ENCODE peak calls at places on chromosomes 3 and 15, in six cellular contexts. O is IMR-90, H is neuronal stem cell, Y is H9, A is mesenchymal stem cell, C is trophoblast cell. W is an unnamed sample.

GRCh38 chr3:50238549-50239026 is 2.6 kb downstream of the GNAI2 start:
- DNase-seq in O (no peak), H (no peak), Y (no peak), A (no peak), C (no peak), W (no peak)

GRCh38 chr15:67998599-67999122 is 55.5 kb upstream of the PIAS1 start:
- DNase-seq in O (peak), H (no peak), Y (no peak), A (peak), C (peak), W (no peak)

GRCh38 chr15:96896766-96897165 is 566.3 kb downstream of the NR2F2 start:
- DNase-seq in O (no peak), H (no peak), Y (no peak), A (no peak), C (no peak), W (no peak)

GRCh38 chr3:160016972-160017371 is 28.3 kb downstream of the IL12A start:
- DNase-seq in O (peak), H (no peak), Y (no peak), A (peak), C (no peak), W (no peak)

GRCh38 chr15:73994912-73995622 is 551 bp downstream of the PML start:
- DNase-seq in O (no peak), H (no peak), Y (no peak), A (peak), C (peak), W (no peak)

GRCh38 chr15:62594017-62594416 is 428.9 kb upstream of the C2CD4B start:
- DNase-seq in O (no peak), H (no peak), Y (no peak), A (peak), C (no peak), W (no peak)

GRCh38 chr3:52176188-52176752 is 21.7 kb upstream of the ALAS1 start:
- DNase-seq in O (no peak), H (no peak), Y (no peak), A (no peak), C (no peak), W (no peak)

GRCh38 chr15:36407647-36408046 is 171.8 kb upstream of the CDIN1 start:
- DNase-seq in O (peak), H (no peak), Y (no peak), A (peak), C (no peak), W (no peak)

GRCh38 chr15:43370975-43371974 is at the start of the genes TUBGCP4 and ZSCAN29:
- DNase-seq in O (peak), H (peak), Y (peak), A (peak), C (peak), W (peak)

GRCh38 chr3:151639096-151639740 is 94.5 kb upstream of the AADACL2 start:
- DNase-seq in O (no peak), H (no peak), Y (no peak), A (no peak), C (no peak), W (no peak)

GRCh38 chr3:194945508-194945907 is 259.8 kb downstream of the FAM43A start:
- DNase-seq in O (no peak), H (no peak), Y (no peak), A (no peak), C (no peak), W (no peak)

GRCh38 chr15:72050700-72051099 is 67.2 kb downstream of the MYO9A start:
- DNase-seq in O (no peak), H (no peak), Y (no peak), A (no peak), C (peak), W (no peak)

GRCh38 chr3:157353657-157354056 is 83.0 kb upstream of the PTX3 start:
- DNase-seq in O (no peak), H (no peak), Y (no peak), A (no peak), C (peak), W (no peak)

GRCh38 chr3:150083653-150084037 is 113.0 kb upstream of the PFN2 start:
- DNase-seq in O (peak), H (no peak), Y (no peak), A (peak), C (no peak), W (no peak)

GRCh38 chr3:99911433-99911832 is 93.8 kb downstream of the CMSS1 start:
- DNase-seq in O (no peak), H (no peak), Y (no peak), A (no peak), C (no peak), W (no peak)

GRCh38 chr3:149199474-149199873 is 22.2 kb downstream of the CP start:
- DNase-seq in O (peak), H (no peak), Y (no peak), A (peak), C (no peak), W (no peak)

GRCh38 chr3:3333571-3333970 is 154.1 kb upstream of the CRBN start:
- DNase-seq in O (no peak), H (no peak), Y (no peak), A (no peak), C (no peak), W (no peak)

GRCh38 chr3:108271626-108272025 is 24.7 kb upstream of the HHLA2 start:
- DNase-seq in O (no peak), H (no peak), Y (no peak), A (no peak), C (no peak), W (no peak)

GRCh38 chr3:100500320-100500880 is 8.0 kb downstream of the TMEM45A start:
- DNase-seq in O (no peak), H (no peak), Y (no peak), A (no peak), C (no peak), W (no peak)

GRCh38 chr3:22939349-22939748 is 263.8 kb upstream of the UBE2E2 start:
- DNase-seq in O (peak), H (no peak), Y (no peak), A (no peak), C (no peak), W (no peak)

GRCh38 chr3:430186-430585 is 233.6 kb downstream of the CHL1 start:
- DNase-seq in O (no peak), H (no peak), Y (no peak), A (no peak), C (peak), W (no peak)

GRCh38 chr3:110533089-110533488 is 538.5 kb upstream of the NECTIN3 start:
- DNase-seq in O (peak), H (no peak), Y (no peak), A (no peak), C (no peak), W (no peak)

GRCh38 chr3:176937546-176937945 is 259.7 kb downstream of the TBL1XR1 start:
- DNase-seq in O (peak), H (no peak), Y (no peak), A (no peak), C (no peak), W (no peak)

GRCh38 chr3:32540899-32541298 is 29.8 kb downstream of the DYNC1LI1 start:
- DNase-seq in O (no peak), H (no peak), Y (no peak), A (no peak), C (no peak), W (no peak)

GRCh38 chr3:52372822-52373504 is 56.8 kb downstream of the DNAH1 start:
- DNase-seq in O (no peak), H (peak), Y (peak), A (no peak), C (no peak), W (peak)

GRCh38 chr15:76986743-76987142 is 8.2 kb upstream of the PSTPIP1 start:
- DNase-seq in O (no peak), H (no peak), Y (no peak), A (no peak), C (no peak), W (no peak)

GRCh38 chr3:52651592-52651991 is 34.1 kb downstream of the PBRM1 start:
- DNase-seq in O (no peak), H (no peak), Y (no peak), A (no peak), C (no peak), W (no peak)

GRCh38 chr3:11522398-11522715 is 121.4 kb downstream of the VGLL4 start:
- DNase-seq in O (peak), H (no peak), Y (no peak), A (peak), C (peak), W (no peak)

GRCh38 chr3:147157629-147158028 is 248.7 kb downstream of the ZIC4 start:
- DNase-seq in O (no peak), H (no peak), Y (no peak), A (no peak), C (no peak), W (no peak)

GRCh38 chr15:64356443-64357040 is 569 bp upstream of the CSNK1G1 start:
- DNase-seq in O (peak), H (peak), Y (no peak), A (peak), C (peak), W (no peak)

GRCh38 chr3:149371001-149371722 is 6.3 kb downstream of the TM4SF1 start:
- DNase-seq in O (peak), H (no peak), Y (no peak), A (peak), C (peak), W (no peak)

GRCh38 chr3:156161172-156161571 is 40.8 kb downstream of the KCNAB1 start:
- DNase-seq in O (peak), H (no peak), Y (no peak), A (no peak), C (no peak), W (no peak)

GRCh38 chr3:38314767-38315487 is 31.7 kb upstream of the XYLB start:
- DNase-seq in O (no peak), H (no peak), Y (no peak), A (no peak), C (no peak), W (no peak)

GRCh38 chr3:126663750-126664149 is 8.8 kb upstream of the TXNRD3 start:
- DNase-seq in O (no peak), H (no peak), Y (no peak), A (no peak), C (no peak), W (no peak)

GRCh38 chr3:169146112-169146665 is 517.3 kb downstream of the MECOM start:
- DNase-seq in O (peak), H (peak), Y (peak), A (peak), C (peak), W (no peak)

GRCh38 chr3:194871143-194871863 is 185.6 kb downstream of the FAM43A start:
- DNase-seq in O (peak), H (no peak), Y (peak), A (peak), C (peak), W (no peak)

GRCh38 chr15:59570364-59570763 is 41.2 kb upstream of the GCNT3 start:
- DNase-seq in O (no peak), H (no peak), Y (no peak), A (no peak), C (peak), W (no peak)

GRCh38 chr3:187051724-187052364 is 87.5 kb downstream of the RPL39L start:
- DNase-seq in O (no peak), H (no peak), Y (no peak), A (no peak), C (peak), W (no peak)

GRCh38 chr3:106827515-106828213 is 549.6 kb upstream of the CCDC54 start:
- DNase-seq in O (peak), H (no peak), Y (no peak), A (peak), C (peak), W (no peak)

GRCh38 chr3:124816206-124816605 is 71.0 kb downstream of the ITGB5 start:
- DNase-seq in O (no peak), H (no peak), Y (no peak), A (no peak), C (no peak), W (no peak)
- H4K91ac ChIP-seq in O (no peak), H (no peak), Y (no peak), A (no peak), C (no peak), W (no peak)

DNA sequence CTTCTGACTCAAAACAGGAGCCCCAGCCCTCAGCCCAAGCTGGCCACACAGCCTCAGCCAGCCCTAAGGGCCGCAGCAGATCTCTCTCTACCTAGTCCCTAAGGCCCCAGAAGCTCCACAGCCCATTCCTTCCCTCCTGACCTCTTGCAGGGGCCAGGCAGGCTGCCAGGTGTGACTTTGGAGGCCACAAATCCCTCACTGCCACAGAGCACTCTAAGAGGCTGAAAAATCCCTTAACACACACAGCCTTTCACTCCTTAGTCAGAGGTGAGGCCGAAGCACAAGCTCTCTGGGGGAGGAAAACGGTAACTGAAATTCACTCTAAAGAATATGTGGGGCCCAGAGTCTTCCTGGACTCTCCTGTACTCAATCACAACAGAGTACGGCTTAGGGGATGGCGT is 23.3 kb downstream of the LRRC2 start:
- DNase-seq in O (no peak), H (no peak), Y (no peak), A (no peak), C (no peak), W (no peak)
- H4K91ac ChIP-seq in O (peak), H (no peak), Y (no peak), A (no peak), C (peak), W (peak)

GRCh38 chr15:88448991-88449461 is 18.2 kb downstream of the MRPL46 start:
- DNase-seq in O (no peak), H (no peak), Y (no peak), A (no peak), C (no peak), W (no peak)
- H4K91ac ChIP-seq in O (no peak), H (no peak), Y (no peak), A (no peak), C (no peak), W (no peak)

GRCh38 chr3:88742674-88743507 is 364.5 kb upstream of the EPHA3 start:
- DNase-seq in O (no peak), H (no peak), Y (no peak), A (no peak), C (no peak), W (no peak)
- H4K91ac ChIP-seq in O (no peak), H (no peak), Y (no peak), A (no peak), C (no peak), W (no peak)

DNA sequence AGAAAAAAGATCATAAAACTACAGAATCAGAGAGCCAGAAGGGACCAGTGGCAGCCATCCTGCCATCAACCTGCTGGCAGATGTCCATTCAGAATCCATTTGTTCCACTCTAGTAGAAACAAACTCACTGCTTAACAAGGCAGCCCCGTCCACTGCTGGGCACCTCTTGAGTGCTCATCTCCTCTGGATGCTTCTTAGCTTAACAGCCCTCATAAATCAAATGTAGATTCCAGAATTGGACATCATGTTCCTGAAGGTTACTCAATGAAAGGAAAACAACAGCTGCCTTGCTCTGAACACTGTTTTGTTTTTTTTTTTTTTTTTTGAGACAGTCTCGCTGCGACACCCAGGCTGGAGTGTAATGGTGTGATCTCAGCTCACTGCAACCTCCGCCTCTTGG is 37.3 kb downstream of the ABCC5 start:
- DNase-seq in O (no peak), H (no peak), Y (no peak), A (peak), C (no peak), W (no peak)
- H4K91ac ChIP-seq in O (no peak), H (no peak), Y (no peak), A (no peak), C (no peak), W (no peak)

DNA sequence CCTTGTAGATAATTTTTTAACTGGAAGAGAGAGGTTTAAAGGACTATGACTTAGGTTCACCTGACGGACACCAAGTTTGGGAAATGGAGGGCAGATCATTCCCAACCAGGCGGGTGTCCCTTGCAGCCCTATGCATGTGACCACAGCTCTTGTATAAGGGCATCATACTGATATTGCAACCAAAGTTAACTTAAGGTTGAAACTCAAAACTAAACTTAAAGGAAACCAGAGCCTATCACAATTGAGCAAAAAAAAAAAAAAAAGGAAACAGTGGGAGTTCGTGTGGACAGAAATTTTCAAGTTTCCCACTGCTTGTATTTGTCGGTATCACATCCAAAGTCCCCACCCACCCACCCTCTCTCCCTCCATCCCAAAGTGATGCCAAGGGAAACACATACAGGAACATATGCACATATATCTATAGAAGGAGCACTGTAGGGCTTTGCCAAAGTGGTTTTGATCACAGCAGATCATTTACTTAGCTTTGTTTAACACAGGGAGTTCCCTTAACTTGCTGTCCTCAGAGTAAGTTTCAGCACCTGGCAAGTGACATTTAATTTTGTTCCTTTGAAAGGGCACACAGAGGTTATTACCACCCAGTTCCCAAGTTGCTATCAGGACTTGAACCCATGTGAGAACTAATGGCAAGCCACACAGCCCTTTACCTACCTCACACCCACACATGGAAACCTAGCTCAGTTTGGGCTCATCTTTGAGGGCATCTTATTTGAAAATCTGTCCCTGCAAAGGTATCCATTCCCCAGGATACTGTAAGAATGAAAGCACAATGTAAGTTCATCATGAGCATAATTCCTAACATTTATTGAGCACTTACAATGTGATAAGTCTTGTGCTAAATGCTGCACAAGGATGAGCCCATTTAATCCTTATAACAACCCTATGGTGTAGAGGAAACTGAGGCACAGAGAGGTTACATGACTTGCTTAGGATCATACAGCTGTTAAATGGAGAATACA is 204.5 kb upstream of the CMC1 start:
- DNase-seq in O (no peak), H (no peak), Y (no peak), A (no peak), C (no peak), W (no peak)
- H4K91ac ChIP-seq in O (no peak), H (no peak), Y (no peak), A (no peak), C (no peak), W (no peak)

GRCh38 chr3:88712552-88712951 is 394.9 kb upstream of the EPHA3 start:
- DNase-seq in O (no peak), H (no peak), Y (no peak), A (no peak), C (no peak), W (no peak)
- H4K91ac ChIP-seq in O (no peak), H (no peak), Y (no peak), A (no peak), C (no peak), W (no peak)

W was measured in H1.